ENCODE peak calls at places on chromosomes 5 and 9, in nine cellular contexts. One of them, this sample, is unnamed.

GRCh38 chr5:31895199-31895598 is 256.3 kb downstream of the PDZD2 start:
- DNase-seq in AG20443: no peak
- DNase-seq in right lobe of liver: no peak
- DNase-seq in stimulated activated CD4-positive, alpha-beta T cell treated with anti-CD3 and anti-CD28 coated beads, Interleukin-2, amount 100 ng/mL, for 48 hours: no peak
- DNase-seq in neural progenitor cell: no peak
- DNase-seq in lower leg skin: no peak
- DNase-seq in body of pancreas: no peak
- DNase-seq in heart right ventricle: no peak
- DNase-seq in RCC 7860: no peak
- DNase-seq in this sample: no peak

GRCh38 chr5:11476866-11477265 is 427.4 kb downstream of the CTNND2 start:
- DNase-seq in AG20443: no peak
- DNase-seq in lower leg skin: no peak
- DNase-seq in body of pancreas: no peak
- DNase-seq in heart right ventricle: no peak
- DNase-seq in neural progenitor cell: no peak
- DNase-seq in RCC 7860: no peak
- DNase-seq in stimulated activated CD4-positive, alpha-beta T cell treated with anti-CD3 and anti-CD28 coated beads, Interleukin-2, amount 100 ng/mL, for 48 hours: no peak
- DNase-seq in right lobe of liver: no peak
- DNase-seq in this sample: no peak

GRCh38 chr9:3177921-3178320 is 334.0 kb upstream of the PUM3 start:
- DNase-seq in AG20443: peak; percentile 27
- DNase-seq in heart right ventricle: no peak
- DNase-seq in lower leg skin: no peak
- DNase-seq in stimulated activated CD4-positive, alpha-beta T cell treated with anti-CD3 and anti-CD28 coated beads, Interleukin-2, amount 100 ng/mL, for 48 hours: no peak
- DNase-seq in right lobe of liver: no peak
- DNase-seq in body of pancreas: no peak
- DNase-seq in neural progenitor cell: no peak
- DNase-seq in RCC 7860: no peak
- DNase-seq in this sample: no peak

GRCh38 chr5:113232667-113233066 is 202.1 kb downstream of the TSSK1B start:
- DNase-seq in neural progenitor cell: no peak
- DNase-seq in stimulated activated CD4-positive, alpha-beta T cell treated with anti-CD3 and anti-CD28 coated beads, Interleukin-2, amount 100 ng/mL, for 48 hours: no peak
- DNase-seq in body of pancreas: no peak
- DNase-seq in right lobe of liver: peak; percentile 71
- DNase-seq in AG20443: no peak
- DNase-seq in lower leg skin: no peak
- DNase-seq in RCC 7860: no peak
- DNase-seq in heart right ventricle: no peak
- DNase-seq in this sample: no peak

GRCh38 chr9:137319976-137320551 is 18.0 kb upstream of the NRARP start:
- DNase-seq in lower leg skin: peak; percentile 84
- DNase-seq in heart right ventricle: peak; percentile 24
- DNase-seq in right lobe of liver: no peak
- DNase-seq in stimulated activated CD4-positive, alpha-beta T cell treated with anti-CD3 and anti-CD28 coated beads, Interleukin-2, amount 100 ng/mL, for 48 hours: no peak
- DNase-seq in RCC 7860: no peak
- DNase-seq in body of pancreas: no peak
- DNase-seq in AG20443: no peak
- DNase-seq in neural progenitor cell: no peak
- DNase-seq in this sample: no peak

GRCh38 chr9:18327106-18327505 is 146.8 kb upstream of the ADAMTSL1 start:
- DNase-seq in heart right ventricle: no peak
- DNase-seq in RCC 7860: no peak
- DNase-seq in right lobe of liver: no peak
- DNase-seq in AG20443: no peak
- DNase-seq in neural progenitor cell: no peak
- DNase-seq in stimulated activated CD4-positive, alpha-beta T cell treated with anti-CD3 and anti-CD28 coated beads, Interleukin-2, amount 100 ng/mL, for 48 hours: no peak
- DNase-seq in body of pancreas: no peak
- DNase-seq in lower leg skin: no peak
- DNase-seq in this sample: no peak

GRCh38 chr9:70911791-70912190 is 209.6 kb downstream of the TRPM3 start:
- DNase-seq in body of pancreas: no peak
- DNase-seq in heart right ventricle: no peak
- DNase-seq in RCC 7860: no peak
- DNase-seq in right lobe of liver: no peak
- DNase-seq in lower leg skin: no peak
- DNase-seq in stimulated activated CD4-positive, alpha-beta T cell treated with anti-CD3 and anti-CD28 coated beads, Interleukin-2, amount 100 ng/mL, for 48 hours: no peak
- DNase-seq in neural progenitor cell: no peak
- DNase-seq in AG20443: no peak
- DNase-seq in this sample: no peak

GRCh38 chr5:38796000-38796738 is 49.6 kb upstream of the OSMR start:
- DNase-seq in body of pancreas: no peak
- DNase-seq in right lobe of liver: no peak
- DNase-seq in stimulated activated CD4-positive, alpha-beta T cell treated with anti-CD3 and anti-CD28 coated beads, Interleukin-2, amount 100 ng/mL, for 48 hours: no peak
- DNase-seq in AG20443: no peak
- DNase-seq in RCC 7860: no peak
- DNase-seq in lower leg skin: peak; percentile 95
- DNase-seq in heart right ventricle: peak; percentile 25
- DNase-seq in neural progenitor cell: no peak
- DNase-seq in this sample: no peak

GRCh38 chr9:127847833-127848755 is 6.4 kb downstream of the ENG start:
- DNase-seq in AG20443: no peak
- DNase-seq in RCC 7860: no peak
- DNase-seq in lower leg skin: no peak
- DNase-seq in heart right ventricle: no peak
- DNase-seq in right lobe of liver: no peak
- DNase-seq in stimulated activated CD4-positive, alpha-beta T cell treated with anti-CD3 and anti-CD28 coated beads, Interleukin-2, amount 100 ng/mL, for 48 hours: no peak
- DNase-seq in neural progenitor cell: no peak
- DNase-seq in body of pancreas: no peak
- DNase-seq in this sample: no peak

GRCh38 chr9:128072144-128073021 is 4.4 kb downstream of the SLC25A25 start:
- DNase-seq in stimulated activated CD4-positive, alpha-beta T cell treated with anti-CD3 and anti-CD28 coated beads, Interleukin-2, amount 100 ng/mL, for 48 hours: peak; percentile 42
- DNase-seq in right lobe of liver: peak; percentile 81
- DNase-seq in body of pancreas: peak; percentile 64
- DNase-seq in heart right ventricle: no peak
- DNase-seq in RCC 7860: peak; percentile 23
- DNase-seq in AG20443: peak; percentile 44
- DNase-seq in lower leg skin: peak; percentile 97
- DNase-seq in neural progenitor cell: no peak
- DNase-seq in this sample: peak; percentile 48

GRCh38 chr5:168655316-168655715 is 76.1 kb upstream of the PANK3 start:
- DNase-seq in stimulated activated CD4-positive, alpha-beta T cell treated with anti-CD3 and anti-CD28 coated beads, Interleukin-2, amount 100 ng/mL, for 48 hours: no peak
- DNase-seq in heart right ventricle: no peak
- DNase-seq in AG20443: no peak
- DNase-seq in neural progenitor cell: no peak
- DNase-seq in RCC 7860: no peak
- DNase-seq in body of pancreas: no peak
- DNase-seq in lower leg skin: peak; percentile 65
- DNase-seq in right lobe of liver: no peak
- DNase-seq in this sample: no peak

GRCh38 chr9:106717686-106718085 is 145.3 kb upstream of the ZNF462 start:
- DNase-seq in heart right ventricle: no peak
- DNase-seq in RCC 7860: peak; percentile 65
- DNase-seq in lower leg skin: no peak
- DNase-seq in body of pancreas: peak; percentile 14
- DNase-seq in stimulated activated CD4-positive, alpha-beta T cell treated with anti-CD3 and anti-CD28 coated beads, Interleukin-2, amount 100 ng/mL, for 48 hours: no peak
- DNase-seq in AG20443: peak; percentile 38
- DNase-seq in neural progenitor cell: no peak
- DNase-seq in right lobe of liver: no peak
- DNase-seq in this sample: no peak

GRCh38 chr9:120014751-120015235 is 565.2 kb downstream of the CDK5RAP2 start:
- DNase-seq in heart right ventricle: no peak
- DNase-seq in stimulated activated CD4-positive, alpha-beta T cell treated with anti-CD3 and anti-CD28 coated beads, Interleukin-2, amount 100 ng/mL, for 48 hours: no peak
- DNase-seq in neural progenitor cell: no peak
- DNase-seq in RCC 7860: no peak
- DNase-seq in lower leg skin: no peak
- DNase-seq in AG20443: no peak
- DNase-seq in body of pancreas: no peak
- DNase-seq in right lobe of liver: no peak
- DNase-seq in this sample: no peak

GRCh38 chr5:61052870-61053269 is 107.9 kb downstream of the NDUFAF2 start:
- DNase-seq in neural progenitor cell: no peak
- DNase-seq in heart right ventricle: no peak
- DNase-seq in AG20443: peak; percentile 14
- DNase-seq in body of pancreas: no peak
- DNase-seq in lower leg skin: no peak
- DNase-seq in right lobe of liver: no peak
- DNase-seq in stimulated activated CD4-positive, alpha-beta T cell treated with anti-CD3 and anti-CD28 coated beads, Interleukin-2, amount 100 ng/mL, for 48 hours: no peak
- DNase-seq in RCC 7860: peak; percentile 86
- DNase-seq in this sample: no peak

GRCh38 chr5:36371366-36371765 is 69.7 kb upstream of the RANBP3L start:
- DNase-seq in RCC 7860: no peak
- DNase-seq in heart right ventricle: no peak
- DNase-seq in neural progenitor cell: no peak
- DNase-seq in body of pancreas: no peak
- DNase-seq in AG20443: no peak
- DNase-seq in stimulated activated CD4-positive, alpha-beta T cell treated with anti-CD3 and anti-CD28 coated beads, Interleukin-2, amount 100 ng/mL, for 48 hours: no peak
- DNase-seq in lower leg skin: no peak
- DNase-seq in right lobe of liver: no peak
- DNase-seq in this sample: no peak

GRCh38 chr5:142627371-142628217 is 58.3 kb downstream of the FGF1 start:
- DNase-seq in heart right ventricle: no peak
- DNase-seq in body of pancreas: no peak
- DNase-seq in stimulated activated CD4-positive, alpha-beta T cell treated with anti-CD3 and anti-CD28 coated beads, Interleukin-2, amount 100 ng/mL, for 48 hours: no peak
- DNase-seq in RCC 7860: no peak
- DNase-seq in AG20443: no peak
- DNase-seq in neural progenitor cell: no peak
- DNase-seq in lower leg skin: no peak
- DNase-seq in right lobe of liver: no peak
- DNase-seq in this sample: no peak

GRCh38 chr9:115063058-115063850 is 54.7 kb downstream of the TNC start:
- DNase-seq in AG20443: peak; percentile 73
- DNase-seq in stimulated activated CD4-positive, alpha-beta T cell treated with anti-CD3 and anti-CD28 coated beads, Interleukin-2, amount 100 ng/mL, for 48 hours: no peak
- DNase-seq in neural progenitor cell: no peak
- DNase-seq in lower leg skin: no peak
- DNase-seq in heart right ventricle: no peak
- DNase-seq in right lobe of liver: no peak
- DNase-seq in RCC 7860: no peak
- DNase-seq in body of pancreas: no peak
- DNase-seq in this sample: no peak

GRCh38 chr5:125190232-125191051 is 444.0 kb upstream of the ZNF608 start:
- DNase-seq in right lobe of liver: no peak
- DNase-seq in heart right ventricle: no peak
- DNase-seq in stimulated activated CD4-positive, alpha-beta T cell treated with anti-CD3 and anti-CD28 coated beads, Interleukin-2, amount 100 ng/mL, for 48 hours: no peak
- DNase-seq in RCC 7860: no peak
- DNase-seq in lower leg skin: no peak
- DNase-seq in neural progenitor cell: no peak
- DNase-seq in AG20443: peak; percentile 12
- DNase-seq in body of pancreas: no peak
- DNase-seq in this sample: no peak

GRCh38 chr9:86185872-86186271 is 73.6 kb downstream of the C9orf153 start:
- DNase-seq in body of pancreas: no peak
- DNase-seq in AG20443: no peak
- DNase-seq in lower leg skin: no peak
- DNase-seq in stimulated activated CD4-positive, alpha-beta T cell treated with anti-CD3 and anti-CD28 coated beads, Interleukin-2, amount 100 ng/mL, for 48 hours: no peak
- DNase-seq in heart right ventricle: no peak
- DNase-seq in RCC 7860: no peak
- DNase-seq in right lobe of liver: no peak
- DNase-seq in neural progenitor cell: no peak
- DNase-seq in this sample: no peak

GRCh38 chr9:137298983-137299521 is 3.0 kb downstream of the NRARP start:
- DNase-seq in AG20443: no peak
- DNase-seq in right lobe of liver: no peak
- DNase-seq in body of pancreas: peak; percentile 25
- DNase-seq in heart right ventricle: peak; percentile 16
- DNase-seq in neural progenitor cell: peak; percentile 74
- DNase-seq in RCC 7860: no peak
- DNase-seq in stimulated activated CD4-positive, alpha-beta T cell treated with anti-CD3 and anti-CD28 coated beads, Interleukin-2, amount 100 ng/mL, for 48 hours: no peak
- DNase-seq in lower leg skin: no peak
- DNase-seq in this sample: no peak

GRCh38 chr5:1414311-1415058 is 30.8 kb downstream of the SLC6A3 start:
- DNase-seq in body of pancreas: no peak
- DNase-seq in lower leg skin: no peak
- DNase-seq in stimulated activated CD4-positive, alpha-beta T cell treated with anti-CD3 and anti-CD28 coated beads, Interleukin-2, amount 100 ng/mL, for 48 hours: no peak
- DNase-seq in right lobe of liver: no peak
- DNase-seq in RCC 7860: no peak
- DNase-seq in AG20443: no peak
- DNase-seq in heart right ventricle: no peak
- DNase-seq in neural progenitor cell: no peak
- DNase-seq in this sample: peak; percentile 50

GRCh38 chr5:4994994-4995393 is 145.1 kb upstream of the ADAMTS16 start:
- DNase-seq in right lobe of liver: no peak
- DNase-seq in lower leg skin: no peak
- DNase-seq in neural progenitor cell: no peak
- DNase-seq in heart right ventricle: no peak
- DNase-seq in stimulated activated CD4-positive, alpha-beta T cell treated with anti-CD3 and anti-CD28 coated beads, Interleukin-2, amount 100 ng/mL, for 48 hours: no peak
- DNase-seq in AG20443: peak; percentile 40
- DNase-seq in RCC 7860: peak; percentile 66
- DNase-seq in body of pancreas: no peak
- DNase-seq in this sample: no peak

GRCh38 chr5:143051244-143052058 is 281.3 kb downstream of the ARHGAP26 start:
- DNase-seq in body of pancreas: peak; percentile 15
- DNase-seq in right lobe of liver: no peak
- DNase-seq in stimulated activated CD4-positive, alpha-beta T cell treated with anti-CD3 and anti-CD28 coated beads, Interleukin-2, amount 100 ng/mL, for 48 hours: no peak
- DNase-seq in neural progenitor cell: no peak
- DNase-seq in heart right ventricle: no peak
- DNase-seq in lower leg skin: no peak
- DNase-seq in AG20443: peak; percentile 82
- DNase-seq in RCC 7860: peak; percentile 70
- DNase-seq in this sample: no peak

GRCh38 chr9:71729816-71730526 is 38.3 kb downstream of the CEMIP2 start:
- DNase-seq in body of pancreas: no peak
- DNase-seq in RCC 7860: no peak
- DNase-seq in stimulated activated CD4-positive, alpha-beta T cell treated with anti-CD3 and anti-CD28 coated beads, Interleukin-2, amount 100 ng/mL, for 48 hours: no peak
- DNase-seq in heart right ventricle: no peak
- DNase-seq in lower leg skin: no peak
- DNase-seq in right lobe of liver: no peak
- DNase-seq in neural progenitor cell: no peak
- DNase-seq in AG20443: no peak
- DNase-seq in this sample: no peak

GRCh38 chr5:39302507-39302906 is 61.8 kb downstream of the C9 start:
- DNase-seq in stimulated activated CD4-positive, alpha-beta T cell treated with anti-CD3 and anti-CD28 coated beads, Interleukin-2, amount 100 ng/mL, for 48 hours: no peak
- DNase-seq in heart right ventricle: no peak
- DNase-seq in right lobe of liver: no peak
- DNase-seq in AG20443: no peak
- DNase-seq in body of pancreas: no peak
- DNase-seq in lower leg skin: no peak
- DNase-seq in RCC 7860: no peak
- DNase-seq in neural progenitor cell: no peak
- DNase-seq in this sample: no peak

GRCh38 chr5:158848634-158849033 is 251.1 kb downstream of the EBF1 start:
- DNase-seq in AG20443: no peak
- DNase-seq in lower leg skin: no peak
- DNase-seq in right lobe of liver: no peak
- DNase-seq in stimulated activated CD4-positive, alpha-beta T cell treated with anti-CD3 and anti-CD28 coated beads, Interleukin-2, amount 100 ng/mL, for 48 hours: no peak
- DNase-seq in neural progenitor cell: no peak
- DNase-seq in RCC 7860: no peak
- DNase-seq in heart right ventricle: no peak
- DNase-seq in body of pancreas: no peak
- DNase-seq in this sample: peak; percentile 26

GRCh38 chr5:74394924-74395880 is 245.3 kb downstream of the ENC1 start:
- DNase-seq in body of pancreas: no peak
- DNase-seq in AG20443: no peak
- DNase-seq in heart right ventricle: no peak
- DNase-seq in neural progenitor cell: no peak
- DNase-seq in stimulated activated CD4-positive, alpha-beta T cell treated with anti-CD3 and anti-CD28 coated beads, Interleukin-2, amount 100 ng/mL, for 48 hours: no peak
- DNase-seq in RCC 7860: peak; percentile 55
- DNase-seq in lower leg skin: peak; percentile 78
- DNase-seq in right lobe of liver: no peak
- DNase-seq in this sample: peak; percentile 20

GRCh38 chr5:82375488-82376294 is 97.5 kb upstream of the RPS23 start:
- DNase-seq in body of pancreas: no peak
- DNase-seq in lower leg skin: no peak
- DNase-seq in neural progenitor cell: no peak
- DNase-seq in RCC 7860: no peak
- DNase-seq in AG20443: no peak
- DNase-seq in heart right ventricle: no peak
- DNase-seq in right lobe of liver: no peak
- DNase-seq in stimulated activated CD4-positive, alpha-beta T cell treated with anti-CD3 and anti-CD28 coated beads, Interleukin-2, amount 100 ng/mL, for 48 hours: no peak
- DNase-seq in this sample: no peak

GRCh38 chr5:6432206-6432605 is 16.5 kb upstream of the UBE2QL1 start:
- DNase-seq in neural progenitor cell: no peak
- DNase-seq in AG20443: no peak
- DNase-seq in heart right ventricle: no peak
- DNase-seq in body of pancreas: no peak
- DNase-seq in right lobe of liver: no peak
- DNase-seq in lower leg skin: no peak
- DNase-seq in RCC 7860: no peak
- DNase-seq in stimulated activated CD4-positive, alpha-beta T cell treated with anti-CD3 and anti-CD28 coated beads, Interleukin-2, amount 100 ng/mL, for 48 hours: no peak
- DNase-seq in this sample: no peak

GRCh38 chr9:88953401-88954029 is 37.8 kb upstream of the S1PR3 start:
- DNase-seq in body of pancreas: no peak
- DNase-seq in right lobe of liver: no peak
- DNase-seq in lower leg skin: peak; percentile 81
- DNase-seq in RCC 7860: no peak
- DNase-seq in heart right ventricle: no peak
- DNase-seq in neural progenitor cell: no peak
- DNase-seq in stimulated activated CD4-positive, alpha-beta T cell treated with anti-CD3 and anti-CD28 coated beads, Interleukin-2, amount 100 ng/mL, for 48 hours: no peak
- DNase-seq in AG20443: peak; percentile 71
- DNase-seq in this sample: no peak